ENCODE peak calls at places on chromosomes 13 and 19, in four cellular contexts. S is AG10803, F is lower leg skin, G is heart left ventricle. P is an unnamed sample.

GRCh38 chr13:42864952-42865634 is 83.7 kb downstream of the FAM216B start:
- DNase-seq in S (no peak), F (no peak), G (no peak), P (no peak)

GRCh38 chr13:98328511-98328910 is 151.4 kb upstream of the RNF113B start:
- DNase-seq in S (no peak), F (no peak), G (no peak), P (no peak)

GRCh38 chr19:6536138-6536671 is 5.4 kb downstream of the TNFSF9 start:
- DNase-seq in S (no peak), F (peak), G (no peak), P (peak)

GRCh38 chr19:46081928-46082727 is 41.3 kb upstream of the IGFL4 start:
- DNase-seq in S (peak), F (no peak), G (no peak), P (peak)

GRCh38 chr13:106532111-106532929 is 3.1 kb downstream of the EFNB2 start:
- DNase-seq in S (no peak), F (no peak), G (no peak), P (no peak)

GRCh38 chr19:55116232-55117062 is 990 bp downstream of the PPP1R12C start:
- DNase-seq in S (peak), F (peak), G (peak), P (peak)

GRCh38 chr19:512548-513365 is 5.5 kb downstream of the TPGS1 start:
- DNase-seq in S (no peak), F (no peak), G (no peak), P (no peak)

GRCh38 chr13:33509642-33510229 is 224.2 kb upstream of the STARD13 start:
- DNase-seq in S (peak), F (no peak), G (peak), P (no peak)

GRCh38 chr13:50200562-50200961 is 185.3 kb downstream of the KCNRG start:
- DNase-seq in S (no peak), F (no peak), G (no peak), P (no peak)

GRCh38 chr19:23440791-23441190 is 45.5 kb upstream of the ZNF91 start:
- DNase-seq in S (no peak), F (no peak), G (no peak), P (peak)

GRCh38 chr19:13198634-13199033 is 48.4 kb downstream of the IER2 start:
- DNase-seq in S (no peak), F (no peak), G (no peak), P (no peak)

GRCh38 chr19:13190781-13191540 is 40.8 kb downstream of the IER2 start:
- DNase-seq in S (no peak), F (no peak), G (no peak), P (peak)

DNA sequence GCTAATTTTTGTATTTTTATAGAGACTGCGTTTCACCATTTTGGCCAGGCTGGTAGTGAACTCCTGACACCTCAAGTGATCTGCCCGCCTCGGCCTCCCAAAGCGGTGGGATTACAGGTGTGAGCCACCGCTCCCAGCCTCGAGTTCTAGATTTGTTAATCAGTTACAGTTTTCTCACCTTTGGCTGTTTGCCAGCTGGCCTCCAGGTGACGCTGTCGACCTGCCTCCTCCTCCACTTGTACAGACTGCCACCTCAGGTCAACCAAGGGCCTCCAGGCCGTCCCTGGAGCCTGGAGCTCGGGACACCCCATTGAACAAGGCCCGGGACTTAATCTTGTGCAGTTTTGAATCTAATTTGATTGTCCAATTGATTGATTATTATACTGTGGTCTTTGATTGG is 45.5 kb downstream of the IER2 start:
- DNase-seq in S (no peak), F (no peak), G (no peak), P (peak)
- TF ChIP-seq CTCF in S (no peak), F (no peak), G (no peak), P (peak)

GRCh38 chr19:4852484-4852883 is 15.0 kb downstream of the PLIN3 start:
- DNase-seq in S (no peak), F (no peak), G (no peak), P (no peak)
- TF ChIP-seq CTCF in S (no peak), F (no peak), G (no peak), P (no peak)

GRCh38 chr19:2575734-2576481 is 100.0 kb downstream of the GADD45B start:
- DNase-seq in S (peak), F (peak), G (peak), P (no peak)
- TF ChIP-seq CTCF in S (no peak), F (no peak), G (no peak), P (no peak)

DNA sequence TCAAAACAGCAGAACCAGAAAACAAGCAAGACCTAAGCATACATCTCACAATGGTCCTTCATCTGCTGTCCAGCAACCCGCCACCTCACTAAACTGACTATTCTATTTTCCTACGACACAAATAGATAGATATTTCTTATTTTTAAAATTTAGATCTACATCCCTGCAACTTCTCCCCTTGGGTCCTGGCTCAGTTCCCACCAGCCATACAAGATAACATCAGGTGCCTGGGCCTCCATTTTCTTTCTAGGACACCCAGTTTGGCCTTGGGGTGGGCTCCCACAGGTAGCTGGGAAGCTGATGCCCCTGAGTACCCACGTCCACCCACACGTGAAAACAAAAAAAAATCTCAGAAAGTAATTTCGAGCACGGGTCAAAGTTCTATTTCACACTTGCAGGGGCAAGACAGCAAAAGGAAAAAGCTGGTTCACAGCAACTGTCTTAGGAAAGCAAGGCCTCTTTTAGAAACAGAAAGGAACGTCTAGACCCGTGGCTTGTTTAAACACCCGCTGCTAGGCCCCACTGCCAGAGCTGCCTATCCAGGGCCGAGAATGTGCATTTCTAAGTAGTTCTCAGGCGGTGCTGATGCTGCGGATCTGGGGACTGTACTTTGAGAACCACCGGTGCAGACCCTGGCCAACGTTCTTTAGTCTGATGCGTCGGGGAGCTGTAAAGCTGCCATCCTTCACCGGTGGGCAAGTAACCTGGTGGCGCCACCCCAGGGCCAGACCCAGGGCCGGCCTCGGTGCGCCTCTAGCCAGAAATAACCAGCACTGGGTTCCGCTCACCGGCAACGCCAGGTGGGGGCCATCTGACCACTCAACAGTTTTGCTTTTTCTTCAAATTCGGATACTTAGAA is 47.3 kb downstream of the TGDS start:
- DNase-seq in S (peak), F (peak), G (peak), P (peak)
- TF ChIP-seq CTCF in S (no peak), F (no peak), G (no peak), P (no peak)

DNA sequence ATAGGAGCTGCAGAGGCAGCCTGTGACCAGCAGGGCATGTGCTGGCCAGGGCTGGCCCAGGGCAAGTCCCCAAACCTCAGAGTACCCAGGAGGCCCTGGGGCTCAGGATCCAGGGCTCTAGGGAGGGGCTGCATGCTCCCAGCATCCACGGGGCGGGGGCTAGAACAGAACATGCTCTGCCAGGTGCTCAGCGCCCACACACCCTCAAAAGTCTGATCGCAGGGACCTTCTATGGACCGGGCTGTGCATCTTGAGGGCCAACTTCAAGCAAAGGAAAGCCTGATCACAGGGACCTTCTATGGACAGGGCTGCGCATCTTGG is 33.5 kb downstream of the ELL start:
- DNase-seq in S (peak), F (no peak), G (no peak), P (no peak)
- TF ChIP-seq CTCF in S (peak), F (no peak), G (no peak), P (peak)

GRCh38 chr13:61466280-61466679 is 50.6 kb upstream of the PCDH20 start:
- DNase-seq in S (no peak), F (no peak), G (no peak), P (no peak)
- TF ChIP-seq CTCF in S (no peak), F (no peak), G (no peak), P (no peak)

P was measured in activated CD8-positive, alpha-beta T cell treated with anti-CD3 and anti-CD28 coated beads for 36 hours.